ENCODE peak calls at places on chromosome 18, in five cellular contexts. Z is K562, P is body of pancreas, V is A549, S is IMR-90. Y is an unnamed sample.

GRCh38 chr18:45248240-45248903 is 366.9 kb upstream of the SLC14A2 start:
- ATAC-seq in P (peak; percentile 58), V (no peak), Z (no peak), S (peak; percentile 82), Y (peak; percentile 86)

GRCh38 chr18:24023185-24023814 is 8.7 kb downstream of the TTC39C start:
- ATAC-seq in P (no peak), V (no peak), Z (peak; percentile 61), S (no peak), Y (no peak)

GRCh38 chr18:58769321-58769720 is 95.4 kb upstream of the ZNF532 start:
- ATAC-seq in S (no peak), P (no peak), V (no peak), Z (no peak), Y (no peak)

GRCh38 chr18:35691625-35692024 is 110.1 kb downstream of the GALNT1 start:
- ATAC-seq in S (no peak), V (no peak), P (no peak), Z (no peak), Y (no peak)

GRCh38 chr18:22385718-22386117 is 32.0 kb downstream of the CTAGE1 start:
- ATAC-seq in S (peak; percentile 77), Z (no peak), V (no peak), P (no peak), Y (no peak)

GRCh38 chr18:75125359-75126331 is 83.3 kb downstream of the PTGR3 start:
- ATAC-seq in Z (peak; percentile 79), V (no peak), P (peak; percentile 42), S (no peak), Y (no peak)

GRCh38 chr18:59779979-59780378 is 82.8 kb upstream of the CCBE1 start:
- ATAC-seq in Z (no peak), S (peak; percentile 81), V (no peak), P (no peak), Y (no peak)

GRCh38 chr18:61256291-61256690 is 76.9 kb upstream of the CDH20 start:
- ATAC-seq in P (no peak), Z (no peak), V (no peak), S (no peak), Y (no peak)

GRCh38 chr18:74182335-74182734 is 34.0 kb downstream of the TIMM21 start:
- ATAC-seq in S (no peak), Z (no peak), P (no peak), V (no peak), Y (no peak)

GRCh38 chr18:37529296-37529695 is 36.3 kb downstream of the CELF4 start:
- ATAC-seq in Z (no peak), V (no peak), S (no peak), P (no peak), Y (no peak)

GRCh38 chr18:27632706-27633105 is 447.6 kb upstream of the CHST9 start:
- ATAC-seq in V (no peak), P (no peak), Z (no peak), S (no peak), Y (no peak)

GRCh38 chr18:46332286-46332801 is 228.2 kb downstream of the HAUS1 start:
- ATAC-seq in P (no peak), V (no peak), S (no peak), Z (no peak), Y (no peak)

GRCh38 chr18:23495723-23496440 is 7.4 kb upstream of the RMC1 start:
- ATAC-seq in P (no peak), S (no peak), V (no peak), Z (no peak), Y (no peak)

GRCh38 chr18:34650121-34650545 is 60.0 kb upstream of the DTNA start:
- ATAC-seq in S (peak; percentile 85), Z (no peak), P (no peak), V (no peak), Y (no peak)

GRCh38 chr18:48031011-48031480 is 100.6 kb upstream of the SMAD2 start:
- ATAC-seq in S (peak; percentile 83), V (peak; percentile 88), P (peak; percentile 84), Z (peak; percentile 89), Y (peak; percentile 74)

GRCh38 chr18:7953085-7953958 is 386.2 kb downstream of the PTPRM start:
- ATAC-seq in V (no peak), Z (no peak), P (no peak), S (no peak), Y (no peak)

GRCh38 chr18:62795813-62796212 is 80.5 kb downstream of the PHLPP1 start:
- ATAC-seq in V (no peak), S (no peak), Z (no peak), P (no peak), Y (no peak)

GRCh38 chr18:75244336-75244735 is 33.7 kb downstream of the TSHZ1 start:
- ATAC-seq in S (no peak), P (peak; percentile 43), Z (peak; percentile 87), V (peak; percentile 65), Y (no peak)

GRCh38 chr18:53799134-53799533 is 425.3 kb downstream of the MBD2 start:
- ATAC-seq in Z (no peak), P (no peak), S (no peak), V (no peak), Y (no peak)

GRCh38 chr18:50788284-50788683 is 31.5 kb downstream of the MRO start:
- ATAC-seq in V (no peak), Z (no peak), S (no peak), P (no peak), Y (no peak)

GRCh38 chr18:38868757-38869156 is 1303.2 kb upstream of the CELF4 start:
- ATAC-seq in S (no peak), V (no peak), Z (no peak), P (no peak), Y (no peak)

GRCh38 chr18:79260510-79260909 is 135.2 kb upstream of the NFATC1 start:
- ATAC-seq in V (no peak), S (no peak), Z (no peak), P (no peak), Y (no peak)

GRCh38 chr18:42274488-42275137 is 319.6 kb downstream of the PIK3C3 start:
- ATAC-seq in Z (no peak), P (no peak), S (no peak), V (no peak), Y (no peak)

GRCh38 chr18:46352520-46353250 is 248.5 kb downstream of the HAUS1 start:
- ATAC-seq in Z (no peak), S (no peak), V (no peak), P (no peak), Y (peak; percentile 23)

GRCh38 chr18:21831413-21831831 is 90.8 kb downstream of the MIB1 start:
- ATAC-seq in P (no peak), Z (no peak), V (no peak), S (peak; percentile 48), Y (peak; percentile 88)

GRCh38 chr18:32770651-32771168 is 2.1 kb downstream of the KLHL14 start:
- ATAC-seq in V (no peak), S (no peak), Z (no peak), P (no peak), Y (peak; percentile 11)

DNA sequence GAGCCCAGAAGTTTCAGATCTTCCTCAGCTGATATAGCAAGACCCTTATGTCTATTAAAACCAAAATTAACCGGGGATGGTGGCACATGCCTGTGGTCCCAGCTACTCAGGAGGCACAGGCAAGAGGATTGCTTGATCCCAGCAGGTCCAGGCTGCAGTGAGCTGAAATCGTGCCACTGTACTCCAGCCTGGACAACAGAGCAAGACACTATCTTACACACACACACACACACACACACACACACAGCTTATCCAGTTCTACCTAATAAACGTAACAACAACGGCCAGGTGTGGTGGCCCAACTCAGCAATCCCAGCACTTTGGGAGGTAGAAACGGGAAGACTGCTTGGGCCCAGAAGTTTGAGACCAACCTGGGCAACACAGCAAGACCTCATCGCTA is 7.5 kb downstream of the LPIN2 start:
- ATAC-seq in S (no peak), Z (no peak), V (no peak), P (no peak), Y (no peak)
- TF ChIP-seq POLR2A in S (no peak), Z (no peak), V (no peak), P (no peak), Y (no peak)

DNA sequence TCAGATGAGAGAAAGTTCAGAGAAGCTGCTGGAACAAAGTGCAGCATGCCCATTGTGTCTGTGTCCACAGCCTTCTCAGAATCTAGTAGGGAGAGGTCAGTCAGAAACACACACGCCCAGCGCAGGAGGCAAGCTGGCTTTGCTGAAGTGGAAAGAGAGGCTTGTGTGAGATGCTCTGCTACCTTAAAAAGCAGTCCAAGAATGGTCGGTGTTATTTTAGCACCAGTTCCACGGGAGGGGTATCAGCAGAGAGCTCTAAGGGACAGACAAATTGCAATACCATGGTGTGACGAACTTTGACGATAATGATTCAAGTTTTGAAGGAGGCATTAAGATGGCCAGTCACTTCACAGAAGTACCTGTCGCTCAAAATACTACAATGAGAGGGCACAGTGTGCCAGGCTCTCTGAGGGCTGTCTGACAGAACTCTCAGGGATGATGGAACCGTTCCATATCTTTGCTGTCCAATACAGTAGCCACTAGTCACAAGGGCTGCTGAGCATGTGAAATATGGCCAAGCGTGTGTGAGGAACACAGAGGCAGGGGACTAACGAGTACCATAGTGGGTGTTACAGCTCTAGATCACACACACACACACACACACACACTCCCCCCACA is 237.5 kb upstream of the TMEM200C start:
- ATAC-seq in P (no peak), V (no peak), S (no peak), Z (no peak), Y (no peak)
- TF ChIP-seq POLR2A in P (no peak), V (no peak), S (no peak), Z (no peak), Y (no peak)

GRCh38 chr18:31497711-31498449 is at the start of gene DSG2:
- ATAC-seq in S (peak; percentile 92), V (peak; percentile 91), Z (peak; percentile 94), P (peak; percentile 97), Y (peak; percentile 74)
- TF ChIP-seq POLR2A in S (no peak), V (peak; percentile 65), Z (peak; percentile 75), P (peak; percentile 78), Y (no peak)

GRCh38 chr18:9614401-9615279 is at the start of gene PPP4R1:
- ATAC-seq in V (peak; percentile 69), Z (peak; percentile 54), P (peak; percentile 84), S (peak; percentile 70), Y (peak; percentile 90)
- TF ChIP-seq POLR2A in V (peak; percentile 34), Z (no peak), P (peak; percentile 74), S (peak; percentile 64), Y (peak; percentile 42)

GRCh38 chr18:3251249-3251962 is 3.8 kb downstream of the MYL12A start:
- ATAC-seq in Z (no peak), V (no peak), P (no peak), S (no peak), Y (no peak)
- TF ChIP-seq POLR2A in Z (peak; percentile 68), V (no peak), P (no peak), S (no peak), Y (no peak)

GRCh38 chr18:3251963-3252277 is 4.3 kb downstream of the MYL12A start:
- ATAC-seq in V (no peak), S (no peak), Z (no peak), P (no peak), Y (no peak)
- TF ChIP-seq POLR2A in V (no peak), S (no peak), Z (peak; percentile 57), P (no peak), Y (no peak)

Y was measured in gastroesophageal sphincter.